ENCODE peak calls at places on chromosomes 1 and 21, in four cellular contexts. One of them, this sample, is unnamed.

GRCh38 chr1:30810416-30811105 is 53.0 kb upstream of the LAPTM5 start:
- DNase-seq in IMR-90: no peak
- DNase-seq in H1: no peak
- DNase-seq in mesendoderm: no peak
- DNase-seq in this sample: no peak

GRCh38 chr1:227758366-227758765 is 23.1 kb downstream of the SNAP47 start:
- DNase-seq in IMR-90: no peak
- DNase-seq in H1: no peak
- DNase-seq in mesendoderm: no peak
- DNase-seq in this sample: no peak

GRCh38 chr21:34736116-34736870 is 67.5 kb downstream of the CLIC6 start:
- DNase-seq in IMR-90: peak
- DNase-seq in H1: no peak
- DNase-seq in mesendoderm: no peak
- DNase-seq in this sample: no peak

GRCh38 chr1:61606448-61607312 is 118.3 kb downstream of the TM2D1 start:
- DNase-seq in IMR-90: no peak
- DNase-seq in H1: no peak
- DNase-seq in mesendoderm: no peak
- DNase-seq in this sample: no peak

GRCh38 chr21:29538115-29538514 is 239.4 kb downstream of the BACH1 start:
- DNase-seq in IMR-90: peak
- DNase-seq in H1: no peak
- DNase-seq in mesendoderm: no peak
- DNase-seq in this sample: no peak

GRCh38 chr1:150009604-150010387 is 730 bp downstream of the OTUD7B start:
- DNase-seq in IMR-90: peak
- DNase-seq in H1: no peak
- DNase-seq in mesendoderm: peak
- DNase-seq in this sample: peak

GRCh38 chr1:223887724-223888428 is 42.1 kb upstream of the TP53BP2 start:
- DNase-seq in IMR-90: peak
- DNase-seq in H1: no peak
- DNase-seq in mesendoderm: no peak
- DNase-seq in this sample: no peak

GRCh38 chr1:210695041-210695440 is 366.3 kb downstream of the HHAT start:
- DNase-seq in IMR-90: peak
- DNase-seq in H1: no peak
- DNase-seq in mesendoderm: no peak
- DNase-seq in this sample: no peak

GRCh38 chr1:108865316-108865910 is 8.5 kb upstream of the AKNAD1 start:
- DNase-seq in IMR-90: no peak
- DNase-seq in H1: no peak
- DNase-seq in mesendoderm: no peak
- DNase-seq in this sample: no peak

GRCh38 chr1:31423418-31423947 is 10.5 kb downstream of the SERINC2 start:
- DNase-seq in IMR-90: no peak
- DNase-seq in H1: no peak
- DNase-seq in mesendoderm: no peak
- DNase-seq in this sample: no peak

GRCh38 chr1:101025283-101025679 is 303 bp downstream of the DPH5 start:
- DNase-seq in IMR-90: peak
- DNase-seq in H1: no peak
- DNase-seq in mesendoderm: no peak
- DNase-seq in this sample: peak

GRCh38 chr1:175145899-175146298 is 46.7 kb downstream of the KIAA0040 start:
- DNase-seq in IMR-90: no peak
- DNase-seq in H1: no peak
- DNase-seq in mesendoderm: no peak
- DNase-seq in this sample: no peak

GRCh38 chr1:201049248-201049831 is 25.8 kb upstream of the KIF21B start:
- DNase-seq in IMR-90: no peak
- DNase-seq in H1: no peak
- DNase-seq in mesendoderm: no peak
- DNase-seq in this sample: no peak

DNA sequence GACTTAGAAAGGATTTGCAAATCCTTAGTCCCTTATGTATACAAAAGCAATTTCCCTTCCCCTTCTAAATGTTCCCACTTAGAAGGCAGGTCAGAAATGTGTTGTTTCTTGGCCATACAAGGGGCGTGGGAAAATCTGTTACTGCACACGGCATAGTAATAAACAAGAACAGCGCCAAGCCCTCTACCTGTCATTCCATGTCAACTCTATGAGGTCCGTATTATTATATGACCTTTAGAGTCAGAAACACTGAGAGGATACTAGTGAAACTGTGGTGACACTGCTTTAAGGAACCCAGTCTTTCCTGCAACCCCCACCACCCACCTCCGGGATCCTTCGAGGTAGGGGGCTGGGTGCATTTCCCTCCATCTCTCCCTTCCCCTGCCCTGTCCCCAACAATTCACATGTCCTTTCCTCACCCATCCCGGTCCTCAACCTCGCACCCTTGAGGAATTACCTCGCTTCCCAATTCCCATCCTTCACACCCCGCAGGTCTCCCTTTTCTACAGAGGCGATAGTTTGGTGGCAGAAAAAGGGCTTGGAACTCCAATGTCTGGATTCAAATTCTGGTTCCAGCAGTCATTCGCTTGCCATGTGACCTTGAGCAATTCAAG is 654 bp downstream of the SDHB start:
- DNase-seq in IMR-90: no peak
- DNase-seq in H1: no peak
- DNase-seq in mesendoderm: no peak
- DNase-seq in this sample: no peak
- H3K27ac ChIP-seq in IMR-90: peak
- H3K27ac ChIP-seq in H1: no peak
- H3K27ac ChIP-seq in mesendoderm: no peak
- H3K27ac ChIP-seq in this sample: no peak

DNA sequence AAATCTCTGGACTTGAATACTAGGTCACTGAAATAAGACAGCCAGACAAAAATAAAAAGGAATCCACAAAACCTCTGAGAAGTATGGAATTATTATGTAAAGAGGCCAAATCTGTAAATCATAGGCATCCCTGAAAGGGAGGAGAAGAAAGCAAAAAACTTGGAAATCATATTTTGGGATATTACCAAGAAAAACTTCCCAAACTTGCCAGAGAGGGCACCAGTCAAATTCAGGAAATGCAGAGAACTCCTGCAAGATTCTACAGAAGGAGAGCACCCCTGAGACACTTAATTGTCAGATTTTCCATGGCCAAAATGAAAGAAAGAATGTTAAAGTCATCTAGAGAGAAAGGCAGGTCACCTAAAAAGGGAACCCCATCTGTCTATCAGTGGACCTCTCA is 862.3 kb upstream of the PRMT6 start:
- DNase-seq in IMR-90: no peak
- DNase-seq in H1: no peak
- DNase-seq in mesendoderm: no peak
- DNase-seq in this sample: no peak
- H4K5ac ChIP-seq in IMR-90: no peak
- H4K5ac ChIP-seq in H1: no peak
- H4K5ac ChIP-seq in mesendoderm: no peak
- H4K5ac ChIP-seq in this sample: no peak

GRCh38 chr1:94355485-94355980 is 62.7 kb upstream of the ABCD3 start:
- DNase-seq in IMR-90: no peak
- DNase-seq in H1: no peak
- DNase-seq in mesendoderm: no peak
- DNase-seq in this sample: no peak

GRCh38 chr1:94349853-94350252 is 68.3 kb upstream of the ABCD3 start:
- DNase-seq in IMR-90: no peak
- DNase-seq in H1: no peak
- DNase-seq in mesendoderm: no peak
- DNase-seq in this sample: no peak

GRCh38 chr1:94345148-94345721 is 73.0 kb upstream of the ABCD3 start:
- DNase-seq in IMR-90: no peak
- DNase-seq in H1: no peak
- DNase-seq in mesendoderm: no peak
- DNase-seq in this sample: no peak

GRCh38 chr1:94351441-94351840 is 66.7 kb upstream of the ABCD3 start:
- DNase-seq in IMR-90: no peak
- DNase-seq in H1: no peak
- DNase-seq in mesendoderm: no peak
- DNase-seq in this sample: no peak

DNA sequence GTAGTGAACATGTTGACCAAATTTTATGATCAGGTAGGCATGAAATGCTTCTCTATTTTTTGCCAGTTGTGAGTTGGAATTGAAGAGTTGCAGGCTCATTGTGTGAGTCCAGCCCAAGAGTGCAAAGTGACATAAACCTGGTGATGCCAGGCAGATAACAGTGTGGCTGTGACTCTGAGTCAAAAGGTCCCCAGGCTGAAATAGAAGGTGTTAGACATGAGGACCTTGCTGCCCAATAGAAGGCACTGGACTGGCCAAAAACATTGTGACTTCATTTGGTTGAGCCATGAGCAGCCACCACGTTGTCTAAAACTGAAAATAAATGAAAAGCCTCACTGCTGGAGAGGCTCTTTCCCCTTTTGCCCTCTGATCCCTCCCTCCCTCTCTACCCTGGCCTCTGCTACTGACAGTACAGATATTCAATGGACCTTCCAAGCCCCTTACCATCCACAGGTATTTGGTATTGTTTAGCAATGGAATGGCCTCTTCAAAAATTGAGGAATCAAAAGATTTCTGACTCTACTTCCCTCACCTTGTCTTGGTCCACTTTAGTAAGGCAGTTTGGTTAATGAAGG is 67.8 kb upstream of the ABCD3 start:
- DNase-seq in IMR-90: no peak
- DNase-seq in H1: no peak
- DNase-seq in mesendoderm: no peak
- DNase-seq in this sample: no peak
- H3K27ac ChIP-seq in IMR-90: no peak
- H3K27ac ChIP-seq in H1: no peak
- H3K27ac ChIP-seq in mesendoderm: no peak
- H3K27ac ChIP-seq in this sample: no peak

GRCh38 chr1:180397190-180397589 is 105.2 kb downstream of the ACBD6 start:
- DNase-seq in IMR-90: no peak
- DNase-seq in H1: no peak
- DNase-seq in mesendoderm: no peak
- DNase-seq in this sample: no peak

DNA sequence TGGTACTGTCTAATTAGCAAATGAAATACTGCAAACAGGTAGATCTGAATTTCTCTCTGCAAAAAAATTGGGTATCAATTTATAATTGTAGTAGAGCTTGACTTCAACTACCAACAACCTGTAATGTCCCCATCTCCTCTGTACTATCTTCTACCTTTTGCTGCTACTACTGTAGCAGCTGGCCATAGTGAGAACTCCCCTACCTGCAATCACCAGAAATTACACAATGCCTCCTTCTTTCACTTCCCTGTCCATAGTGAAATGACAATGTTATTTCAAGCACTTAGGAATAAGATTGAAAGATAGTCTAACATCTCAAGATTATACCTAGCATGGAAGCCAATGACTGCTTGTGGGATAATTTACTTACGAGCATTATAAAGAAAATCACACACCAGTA is 100.4 kb downstream of the ACBD6 start:
- DNase-seq in IMR-90: no peak
- DNase-seq in H1: no peak
- DNase-seq in mesendoderm: no peak
- DNase-seq in this sample: no peak
- H4K5ac ChIP-seq in IMR-90: no peak
- H4K5ac ChIP-seq in H1: no peak
- H4K5ac ChIP-seq in mesendoderm: no peak
- H4K5ac ChIP-seq in this sample: no peak

GRCh38 chr1:205637854-205638468 is 6.2 kb upstream of the ELK4 start:
- DNase-seq in IMR-90: no peak
- DNase-seq in H1: no peak
- DNase-seq in mesendoderm: no peak
- DNase-seq in this sample: no peak
- H3K27ac ChIP-seq in IMR-90: no peak
- H3K27ac ChIP-seq in H1: no peak
- H3K27ac ChIP-seq in mesendoderm: no peak
- H3K27ac ChIP-seq in this sample: no peak

GRCh38 chr1:117828206-117828605 is 101.2 kb downstream of the GDAP2 start:
- DNase-seq in IMR-90: peak
- DNase-seq in H1: no peak
- DNase-seq in mesendoderm: no peak
- DNase-seq in this sample: no peak

GRCh38 chr1:117832453-117832852 is 97.0 kb downstream of the GDAP2 start:
- DNase-seq in IMR-90: no peak
- DNase-seq in H1: no peak
- DNase-seq in mesendoderm: no peak
- DNase-seq in this sample: no peak

GRCh38 chr1:117826119-117826518 is 103.3 kb downstream of the GDAP2 start:
- DNase-seq in IMR-90: no peak
- DNase-seq in H1: no peak
- DNase-seq in mesendoderm: no peak
- DNase-seq in this sample: no peak

GRCh38 chr1:117826551-117827078 is 102.8 kb downstream of the GDAP2 start:
- DNase-seq in IMR-90: peak
- DNase-seq in H1: no peak
- DNase-seq in mesendoderm: no peak
- DNase-seq in this sample: no peak

DNA sequence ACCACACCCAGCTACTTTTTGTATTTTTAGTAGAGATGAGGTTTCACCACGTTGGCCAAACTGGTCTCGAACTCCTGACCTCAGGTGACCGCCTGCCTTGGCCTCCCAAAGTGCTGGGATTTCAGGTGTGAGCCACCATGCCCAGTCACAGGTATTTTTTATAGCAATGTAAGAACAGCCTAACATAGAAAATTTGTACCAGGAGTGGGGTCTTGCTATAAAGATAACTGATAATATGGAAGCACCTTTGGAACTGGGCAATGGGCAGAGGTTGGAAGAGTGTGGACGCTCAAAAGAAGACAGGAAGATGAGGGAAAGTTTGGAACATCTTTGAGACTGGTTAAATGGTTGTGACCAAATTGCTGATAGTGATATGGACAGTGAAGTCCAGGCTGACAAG is 99.2 kb downstream of the GDAP2 start:
- DNase-seq in IMR-90: no peak
- DNase-seq in H1: no peak
- DNase-seq in mesendoderm: no peak
- DNase-seq in this sample: no peak
- H4K5ac ChIP-seq in IMR-90: no peak
- H4K5ac ChIP-seq in H1: no peak
- H4K5ac ChIP-seq in mesendoderm: no peak
- H4K5ac ChIP-seq in this sample: no peak

GRCh38 chr21:45041984-45042663 is 32.3 kb upstream of the ADARB1 start:
- DNase-seq in IMR-90: no peak
- DNase-seq in H1: no peak
- DNase-seq in mesendoderm: no peak
- DNase-seq in this sample: no peak
- H3K27ac ChIP-seq in IMR-90: peak
- H3K27ac ChIP-seq in H1: no peak
- H3K27ac ChIP-seq in mesendoderm: no peak
- H3K27ac ChIP-seq in this sample: no peak

This sample was measured in H9.